ENCODE peak calls at places on chromosome 13, in five cellular contexts. One of them, this sample, is unnamed.

GRCh38 chr13:34469212-34469983 is 472.7 kb upstream of the NBEA start:
- DNase-seq in neuronal stem cell: no peak
- DNase-seq in heart left ventricle: no peak
- DNase-seq in CD4-positive, alpha-beta memory T cell: no peak
- DNase-seq in Karpas-422: no peak
- DNase-seq in this sample: no peak

GRCh38 chr13:34207872-34208271 is 389.9 kb downstream of the RFC3 start:
- DNase-seq in neuronal stem cell: no peak
- DNase-seq in heart left ventricle: no peak
- DNase-seq in CD4-positive, alpha-beta memory T cell: no peak
- DNase-seq in Karpas-422: no peak
- DNase-seq in this sample: no peak

GRCh38 chr13:99995503-99996176 is 14.1 kb downstream of the ZIC2 start:
- DNase-seq in neuronal stem cell: peak
- DNase-seq in heart left ventricle: no peak
- DNase-seq in CD4-positive, alpha-beta memory T cell: no peak
- DNase-seq in Karpas-422: no peak
- DNase-seq in this sample: no peak

GRCh38 chr13:58043971-58044370 is 412.4 kb downstream of the PCDH17 start:
- DNase-seq in neuronal stem cell: no peak
- DNase-seq in heart left ventricle: no peak
- DNase-seq in CD4-positive, alpha-beta memory T cell: no peak
- DNase-seq in Karpas-422: no peak
- DNase-seq in this sample: no peak

GRCh38 chr13:106349080-106349841 is 186.2 kb downstream of the EFNB2 start:
- DNase-seq in neuronal stem cell: peak
- DNase-seq in heart left ventricle: no peak
- DNase-seq in CD4-positive, alpha-beta memory T cell: no peak
- DNase-seq in Karpas-422: no peak
- DNase-seq in this sample: no peak

GRCh38 chr13:28527629-28528028 is 32.7 kb upstream of the FLT1 start:
- DNase-seq in neuronal stem cell: no peak
- DNase-seq in heart left ventricle: no peak
- DNase-seq in CD4-positive, alpha-beta memory T cell: no peak
- DNase-seq in Karpas-422: peak
- DNase-seq in this sample: no peak

GRCh38 chr13:27481766-27482165 is 31.4 kb upstream of the MTIF3 start:
- DNase-seq in neuronal stem cell: peak
- DNase-seq in heart left ventricle: no peak
- DNase-seq in CD4-positive, alpha-beta memory T cell: no peak
- DNase-seq in Karpas-422: peak
- DNase-seq in this sample: no peak

GRCh38 chr13:27921421-27921960 is 1.7 kb downstream of the PDX1 start:
- DNase-seq in neuronal stem cell: peak
- DNase-seq in heart left ventricle: no peak
- DNase-seq in CD4-positive, alpha-beta memory T cell: no peak
- DNase-seq in Karpas-422: no peak
- DNase-seq in this sample: no peak

GRCh38 chr13:24286624-24287023 is 22.8 kb upstream of the C1QTNF9 start:
- DNase-seq in neuronal stem cell: no peak
- DNase-seq in heart left ventricle: no peak
- DNase-seq in CD4-positive, alpha-beta memory T cell: no peak
- DNase-seq in Karpas-422: no peak
- DNase-seq in this sample: no peak

GRCh38 chr13:20495087-20496023 is 30.3 kb downstream of the CRYL1 start:
- DNase-seq in neuronal stem cell: peak
- DNase-seq in heart left ventricle: peak
- DNase-seq in CD4-positive, alpha-beta memory T cell: peak
- DNase-seq in Karpas-422: peak
- DNase-seq in this sample: no peak

GRCh38 chr13:112958127-112958989 is 10.7 kb upstream of the MCF2L start:
- DNase-seq in neuronal stem cell: no peak
- DNase-seq in heart left ventricle: no peak
- DNase-seq in CD4-positive, alpha-beta memory T cell: no peak
- DNase-seq in Karpas-422: no peak
- DNase-seq in this sample: no peak

GRCh38 chr13:44132710-44133109 is 240.9 kb upstream of the SERP2 start:
- DNase-seq in neuronal stem cell: no peak
- DNase-seq in heart left ventricle: peak
- DNase-seq in CD4-positive, alpha-beta memory T cell: no peak
- DNase-seq in Karpas-422: no peak
- DNase-seq in this sample: peak
- H3K27ac ChIP-seq in neuronal stem cell: no peak
- H3K27ac ChIP-seq in heart left ventricle: peak
- H3K27ac ChIP-seq in CD4-positive, alpha-beta memory T cell: no peak
- H3K27ac ChIP-seq in Karpas-422: no peak
- H3K27ac ChIP-seq in this sample: peak

GRCh38 chr13:93226623-93227279 is at the start of gene GPC6:
- DNase-seq in neuronal stem cell: peak
- DNase-seq in heart left ventricle: no peak
- DNase-seq in CD4-positive, alpha-beta memory T cell: no peak
- DNase-seq in Karpas-422: no peak
- DNase-seq in this sample: peak
- H3K27ac ChIP-seq in neuronal stem cell: peak
- H3K27ac ChIP-seq in heart left ventricle: peak
- H3K27ac ChIP-seq in CD4-positive, alpha-beta memory T cell: no peak
- H3K27ac ChIP-seq in Karpas-422: no peak
- H3K27ac ChIP-seq in this sample: peak

GRCh38 chr13:32585625-32586021 is 629 bp upstream of the PDS5B start:
- DNase-seq in neuronal stem cell: peak
- DNase-seq in heart left ventricle: peak
- DNase-seq in CD4-positive, alpha-beta memory T cell: no peak
- DNase-seq in Karpas-422: peak
- DNase-seq in this sample: no peak
- H3K27ac ChIP-seq in neuronal stem cell: no peak
- H3K27ac ChIP-seq in heart left ventricle: peak
- H3K27ac ChIP-seq in CD4-positive, alpha-beta memory T cell: peak
- H3K27ac ChIP-seq in Karpas-422: no peak
- H3K27ac ChIP-seq in this sample: peak

GRCh38 chr13:31199527-31199848 is 287 bp upstream of the B3GLCT start:
- DNase-seq in neuronal stem cell: no peak
- DNase-seq in heart left ventricle: no peak
- DNase-seq in CD4-positive, alpha-beta memory T cell: no peak
- DNase-seq in Karpas-422: no peak
- DNase-seq in this sample: no peak
- H3K27ac ChIP-seq in neuronal stem cell: no peak
- H3K27ac ChIP-seq in heart left ventricle: peak
- H3K27ac ChIP-seq in CD4-positive, alpha-beta memory T cell: peak
- H3K27ac ChIP-seq in Karpas-422: no peak
- H3K27ac ChIP-seq in this sample: peak

GRCh38 chr13:75618308-75618707 is 17.8 kb upstream of the LMO7 start:
- DNase-seq in neuronal stem cell: no peak
- DNase-seq in heart left ventricle: no peak
- DNase-seq in CD4-positive, alpha-beta memory T cell: no peak
- DNase-seq in Karpas-422: no peak
- DNase-seq in this sample: no peak
- H3K27ac ChIP-seq in neuronal stem cell: no peak
- H3K27ac ChIP-seq in heart left ventricle: no peak
- H3K27ac ChIP-seq in CD4-positive, alpha-beta memory T cell: no peak
- H3K27ac ChIP-seq in Karpas-422: no peak
- H3K27ac ChIP-seq in this sample: no peak

This sample was measured in caudate nucleus.